ENCODE peak calls at places on chromosomes 13 and 19, in eight cellular contexts. V is stomach, K is breast epithelium, G is GM12878, A is HepG2, L is upper lobe of left lung, H is sigmoid colon, J is GM23338. E is an unnamed sample.

GRCh38 chr19:42270346-42271044 is 1.4 kb downstream of the CIC start:
- DNase-seq in V (peak; percentile 63), K (peak; percentile 88), G (no peak), A (no peak), L (peak; percentile 79), H (peak; percentile 92), J (no peak), E (no peak)

GRCh38 chr19:29687244-29687896 is 22.1 kb downstream of the PLEKHF1 start:
- DNase-seq in V (no peak), K (no peak), G (no peak), A (no peak), L (no peak), H (peak; percentile 86), J (no peak), E (no peak)

GRCh38 chr19:53942001-53942786 is 20.5 kb upstream of the CACNG8 start:
- DNase-seq in V (no peak), K (no peak), G (no peak), A (peak; percentile 4), L (peak; percentile 75), H (no peak), J (peak; percentile 99), E (no peak)

GRCh38 chr19:44696939-44697669 is 1.8 kb upstream of the CEACAM16 start:
- DNase-seq in V (no peak), K (no peak), G (no peak), A (no peak), L (peak; percentile 64), H (no peak), J (no peak), E (no peak)

GRCh38 chr19:45173816-45174215 is 4.2 kb downstream of the TRAPPC6A start:
- DNase-seq in V (no peak), K (no peak), G (no peak), A (no peak), L (no peak), H (no peak), J (no peak), E (no peak)

GRCh38 chr19:7252364-7252763 is 41.9 kb downstream of the INSR start:
- DNase-seq in V (no peak), K (no peak), G (no peak), A (no peak), L (no peak), H (no peak), J (no peak), E (no peak)

GRCh38 chr19:38617764-38618589 is at the start of gene MAP4K1:
- DNase-seq in V (peak; percentile 53), K (no peak), G (peak; percentile 88), A (no peak), L (peak; percentile 86), H (no peak), J (peak; percentile 19), E (no peak)

GRCh38 chr19:43575955-43576451 is 402 bp downstream of the PINLYP start:
- DNase-seq in V (no peak), K (no peak), G (no peak), A (no peak), L (no peak), H (no peak), J (no peak), E (no peak)

GRCh38 chr19:5022066-5022860 is 53.4 kb downstream of the KDM4B start:
- DNase-seq in V (no peak), K (no peak), G (no peak), A (no peak), L (peak; percentile 48), H (no peak), J (no peak), E (no peak)

GRCh38 chr19:31266196-31266595 is 83.0 kb downstream of the TSHZ3 start:
- DNase-seq in V (no peak), K (no peak), G (no peak), A (no peak), L (no peak), H (peak; percentile 22), J (no peak), E (no peak)

GRCh38 chr13:110942248-110942981 is 27.5 kb upstream of the ANKRD10 start:
- DNase-seq in V (no peak), K (no peak), G (peak; percentile 64), A (no peak), L (no peak), H (no peak), J (no peak), E (no peak)

GRCh38 chr13:86765462-86765861 is 905.7 kb upstream of the SLITRK5 start:
- DNase-seq in V (no peak), K (no peak), G (no peak), A (no peak), L (no peak), H (no peak), J (no peak), E (no peak)

GRCh38 chr13:52125547-52125946 is 3.3 kb downstream of the NEK5 start:
- DNase-seq in V (no peak), K (no peak), G (no peak), A (no peak), L (no peak), H (no peak), J (no peak), E (no peak)

GRCh38 chr19:29690842-29691241 is 24.2 kb downstream of the C19orf12 start:
- DNase-seq in V (no peak), K (no peak), G (no peak), A (peak; percentile 67), L (no peak), H (no peak), J (peak; percentile 83), E (no peak)

GRCh38 chr13:108220042-108220441 is 1.9 kb downstream of the ABHD13 start:
- DNase-seq in V (peak; percentile 66), K (no peak), G (no peak), A (peak; percentile 9), L (no peak), H (no peak), J (peak; percentile 6), E (no peak)

GRCh38 chr19:12580180-12580694 is 29.0 kb upstream of the ZNF564 start:
- DNase-seq in V (no peak), K (no peak), G (no peak), A (peak; percentile 78), L (no peak), H (no peak), J (no peak), E (no peak)

GRCh38 chr13:50222569-50223332 is 207.5 kb downstream of the KCNRG start:
- DNase-seq in V (peak; percentile 67), K (peak; percentile 54), G (no peak), A (no peak), L (peak; percentile 37), H (peak; percentile 87), J (no peak), E (no peak)

GRCh38 chr19:5321851-5322681 is 18.5 kb downstream of the PTPRS start:
- DNase-seq in V (no peak), K (no peak), G (peak; percentile 72), A (no peak), L (peak; percentile 73), H (no peak), J (peak; percentile 65), E (no peak)

GRCh38 chr13:67464154-67464553 is 234.0 kb upstream of the PCDH9 start:
- DNase-seq in V (no peak), K (no peak), G (no peak), A (no peak), L (no peak), H (no peak), J (no peak), E (no peak)

GRCh38 chr19:9329999-9330398 is 6.0 kb downstream of the ZNF559 start:
- DNase-seq in V (no peak), K (no peak), G (no peak), A (no peak), L (no peak), H (no peak), J (no peak), E (no peak)

GRCh38 chr13:24865158-24865557 is 101.2 kb downstream of the RNF17 start:
- DNase-seq in V (no peak), K (no peak), G (no peak), A (no peak), L (no peak), H (no peak), J (no peak), E (no peak)

DNA sequence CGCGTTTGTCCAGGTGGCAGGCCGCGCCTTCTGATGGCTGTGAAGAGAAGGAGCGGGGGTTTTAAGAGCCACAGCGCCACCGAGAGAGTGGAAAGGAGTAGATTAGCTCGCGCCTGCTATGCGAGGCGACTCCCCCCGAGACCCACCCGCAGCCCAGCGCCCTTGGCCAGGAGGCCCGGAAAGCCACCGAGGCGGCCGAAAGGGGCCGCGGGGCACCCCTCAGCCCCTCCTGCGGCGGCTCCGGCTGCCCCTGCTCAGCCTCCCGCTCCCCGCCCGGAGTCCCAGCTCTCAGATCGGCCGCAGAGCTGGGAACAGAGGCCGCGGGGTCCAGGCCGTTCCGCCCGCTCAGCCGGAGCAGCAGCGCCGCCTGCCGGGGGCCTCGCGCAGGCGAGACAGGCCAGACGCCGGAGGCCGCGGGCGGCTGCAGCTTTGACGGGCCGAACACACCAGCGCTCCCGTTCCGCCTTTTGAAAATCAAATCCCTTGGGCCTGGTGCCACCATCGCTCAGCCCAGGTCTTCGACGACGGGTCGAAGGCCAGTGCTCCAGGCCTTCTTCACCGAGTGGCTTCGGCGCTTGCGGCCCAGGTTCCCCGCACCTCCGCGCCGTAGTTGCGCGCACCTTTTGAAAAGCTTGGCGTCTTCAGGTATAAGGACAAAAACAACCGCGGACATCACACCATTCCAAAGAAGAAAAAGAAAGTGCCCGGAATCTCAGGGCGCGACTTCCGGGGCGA is 15.3 kb downstream of the CDX2 start:
- DNase-seq in V (peak; percentile 88), K (peak; percentile 22), G (no peak), A (peak; percentile 19), L (peak; percentile 96), H (peak; percentile 80), J (peak; percentile 92), E (no peak)
- TF ChIP-seq POLR2AphosphoS5 in V (no peak), K (no peak), G (no peak), A (no peak), L (no peak), H (no peak), J (no peak), E (no peak)

DNA sequence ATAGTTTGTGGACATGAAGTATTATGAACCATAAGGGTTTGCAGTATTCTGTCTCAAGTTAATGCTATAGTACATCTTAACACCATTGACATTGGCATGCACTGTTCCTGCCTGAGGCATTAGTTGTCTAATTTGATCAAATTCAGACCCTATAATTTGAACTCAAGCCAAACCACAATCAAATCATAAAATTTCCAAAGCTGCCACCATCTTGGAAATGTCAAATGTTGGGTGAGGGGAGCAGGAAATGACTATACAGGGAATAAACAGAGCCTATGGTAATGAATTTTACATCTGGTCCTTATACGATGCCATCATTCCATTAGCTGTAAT is 257.9 kb downstream of the SPRY2 start:
- DNase-seq in V (no peak), K (no peak), G (no peak), A (no peak), L (no peak), H (no peak), J (no peak), E (no peak)
- H3K4me3 ChIP-seq in V (no peak overlapping the region), K (no peak overlapping the region), G (no peak overlapping the region), A (no peak overlapping the region), L (no peak overlapping the region), H (no peak overlapping the region), J (no peak overlapping the region), E (no peak overlapping the region)

GRCh38 chr13:79645569-79645968 is 164.6 kb downstream of the NDFIP2 start:
- DNase-seq in V (no peak), K (no peak), G (no peak), A (no peak), L (no peak), H (no peak), J (no peak), E (no peak)
- H3K4me1 ChIP-seq in V (no peaks in the 10 kb centered on the region), K (no peaks in the 10 kb centered on the region), G (no peaks in the 10 kb centered on the region), A (peaks cover 5% of the 10 kb centered on the region), L (no peaks in the 10 kb centered on the region), H (no peaks in the 10 kb centered on the region), J (no peaks in the 10 kb centered on the region), E (no peaks in the 10 kb centered on the region)

GRCh38 chr13:38462605-38463004 is 113.0 kb downstream of the UFM1 start:
- DNase-seq in V (no peak), K (no peak), G (no peak), A (no peak), L (no peak), H (no peak), J (no peak), E (no peak)

GRCh38 chr13:38463047-38463446 is 113.4 kb downstream of the UFM1 start:
- DNase-seq in V (no peak), K (no peak), G (no peak), A (no peak), L (no peak), H (no peak), J (no peak), E (no peak)
- TF ChIP-seq POLR2AphosphoS5 in V (no peak), K (no peak), G (no peak), A (no peak), L (no peak), H (no peak), J (no peak), E (no peak)

E was measured in Panc1.